ENCODE peak calls at places on chromosome 6, in eight cellular contexts. I is hepatocyte, T is HCT116, E is IMR-90, Y is AG04450, V is PC-3, R is psoas muscle, G is dorsolateral prefrontal cortex. O is an unnamed sample. For H3K27me3, the result is how much of the 10 kb centered on the place peaks cover.

GRCh38 chr6:146770965-146771735 is 172.4 kb downstream of the ADGB start:
- DNase-seq in G (no peak), E (no peak), Y (no peak), V (no peak), T (no peak), R (peak), I (no peak), O (no peak)

GRCh38 chr6:154227862-154228520 is 128.6 kb downstream of the IPCEF1 start:
- DNase-seq in V (no peak), R (no peak), E (no peak), Y (no peak), G (no peak), T (no peak), I (no peak), O (no peak)

GRCh38 chr6:114144887-114145851 is 174.2 kb upstream of the HDAC2 start:
- DNase-seq in V (no peak), E (no peak), I (peak), Y (no peak), G (no peak), T (no peak), R (no peak), O (no peak)

GRCh38 chr6:30319146-30319835 is 7.4 kb upstream of the TRIM39 start:
- DNase-seq in R (no peak), E (peak), Y (no peak), T (no peak), I (no peak), V (no peak), G (no peak), O (no peak)

GRCh38 chr6:54185885-54186284 is 74.6 kb downstream of the MLIP start:
- DNase-seq in R (no peak), Y (no peak), I (no peak), G (no peak), E (no peak), T (no peak), V (peak), O (no peak)

GRCh38 chr6:167817729-167818128 is 9.0 kb upstream of the AFDN start:
- DNase-seq in Y (no peak), I (no peak), T (no peak), R (no peak), V (peak), E (no peak), G (no peak), O (no peak)

GRCh38 chr6:166608819-166609218 is 18.2 kb downstream of the RPS6KA2 start:
- DNase-seq in R (no peak), I (no peak), Y (peak), T (no peak), E (peak), V (no peak), G (no peak), O (no peak)

GRCh38 chr6:71181565-71181964 is 107.0 kb upstream of the OGFRL1 start:
- DNase-seq in Y (peak), T (peak), G (no peak), I (peak), R (no peak), E (peak), V (peak), O (peak)

GRCh38 chr6:90538651-90539050 is 48.2 kb downstream of the MAP3K7 start:
- DNase-seq in V (no peak), G (no peak), I (peak), T (no peak), Y (no peak), E (peak), R (no peak), O (no peak)

GRCh38 chr6:140909156-140909555 is 1223.6 kb upstream of the GJE1 start:
- DNase-seq in T (no peak), I (no peak), G (no peak), E (peak), V (no peak), R (no peak), Y (no peak), O (no peak)

GRCh38 chr6:135064586-135064985 is 10.0 kb upstream of the HBS1L start:
- DNase-seq in G (no peak), E (no peak), R (no peak), Y (no peak), T (no peak), V (no peak), I (no peak), O (no peak)

GRCh38 chr6:28643017-28643740 is 117.5 kb downstream of the GPX5 start:
- DNase-seq in T (peak), E (peak), R (no peak), Y (peak), I (peak), V (peak), G (no peak), O (no peak)

GRCh38 chr6:128725271-128726233 is 157.4 kb upstream of the LAMA2 start:
- DNase-seq in R (no peak), V (peak), I (peak), Y (no peak), T (peak), E (peak), G (no peak), O (no peak)

GRCh38 chr6:74932214-74932923 is 273.5 kb downstream of the COL12A1 start:
- DNase-seq in Y (no peak), V (no peak), R (no peak), I (peak), G (no peak), T (no peak), E (peak), O (no peak)

GRCh38 chr6:32973934-32974333 is 5.5 kb downstream of the BRD2 start:
- DNase-seq in T (no peak), R (no peak), V (peak), G (no peak), Y (no peak), E (peak), I (peak), O (no peak)

GRCh38 chr6:33414592-33415271 is 3.2 kb downstream of the CUTA start:
- DNase-seq in Y (no peak), E (no peak), T (no peak), I (no peak), G (no peak), V (peak), R (no peak), O (no peak)

GRCh38 chr6:28757429-28758045 is 166.2 kb downstream of the TRIM27 start:
- DNase-seq in E (no peak), V (no peak), Y (no peak), R (no peak), I (no peak), G (no peak), T (no peak), O (no peak)

GRCh38 chr6:165920896-165921671 is 246.6 kb downstream of the TBXT start:
- DNase-seq in R (no peak), E (peak), Y (no peak), V (no peak), T (no peak), G (no peak), I (no peak), O (no peak)

GRCh38 chr6:37783831-37784584 is 35.5 kb upstream of the ZFAND3 start:
- DNase-seq in T (no peak), G (peak), E (no peak), V (no peak), Y (no peak), R (peak), I (peak), O (no peak)

GRCh38 chr6:20680697-20681165 is 146.5 kb downstream of the CDKAL1 start:
- DNase-seq in R (no peak), T (no peak), I (no peak), V (no peak), E (peak), Y (no peak), G (no peak), O (no peak)

GRCh38 chr6:32108094-32108627 is 977 bp downstream of the TNXB start:
- DNase-seq in Y (no peak), G (no peak), R (peak), T (no peak), I (peak), V (peak), E (peak), O (no peak)

GRCh38 chr6:144134176-144134575 is 16.1 kb upstream of the STX11 start:
- DNase-seq in V (no peak), I (no peak), Y (no peak), G (no peak), E (peak), T (no peak), R (no peak), O (no peak)

GRCh38 chr6:28940294-28940858 is 16.6 kb upstream of the TRIM27 start:
- DNase-seq in E (no peak), R (no peak), G (no peak), I (peak), Y (no peak), V (peak), T (no peak), O (no peak)

GRCh38 chr6:13261464-13261994 is 66.8 kb downstream of the TBC1D7 start:
- DNase-seq in Y (no peak), E (no peak), T (no peak), V (no peak), R (no peak), I (no peak), G (no peak), O (no peak)

GRCh38 chr6:159691133-159691962 is 1.7 kb downstream of the SOD2 start:
- DNase-seq in G (no peak), I (peak), T (peak), Y (peak), E (peak), V (peak), R (no peak), O (peak)

GRCh38 chr6:22470454-22471368 is 98.7 kb upstream of the HDGFL1 start:
- DNase-seq in I (peak), E (peak), V (peak), Y (no peak), R (no peak), G (no peak), T (no peak), O (no peak)

GRCh38 chr6:16546851-16547250 is 214.4 kb downstream of the ATXN1 start:
- DNase-seq in E (no peak), I (no peak), R (no peak), Y (no peak), G (no peak), T (no peak), V (no peak), O (no peak)

GRCh38 chr6:169121013-169121412 is 132.6 kb downstream of the THBS2 start:
- DNase-seq in R (no peak), G (no peak), T (no peak), V (no peak), E (no peak), Y (no peak), I (no peak), O (no peak)
- TF ChIP-seq CTCF in R (no peak), G (no peak), T (peak), V (no peak), E (no peak), Y (no peak), I (no peak), O (no peak)

GRCh38 chr6:42142118-42142835 is at the start of gene C6orf132:
- DNase-seq in V (peak), Y (no peak), T (no peak), G (no peak), R (no peak), I (peak), E (no peak), O (no peak)
- H3K4me3 ChIP-seq in V (peak), Y (peak), T (peak), G (peak), R (peak), I (peak), E (peak), O (peak)

DNA sequence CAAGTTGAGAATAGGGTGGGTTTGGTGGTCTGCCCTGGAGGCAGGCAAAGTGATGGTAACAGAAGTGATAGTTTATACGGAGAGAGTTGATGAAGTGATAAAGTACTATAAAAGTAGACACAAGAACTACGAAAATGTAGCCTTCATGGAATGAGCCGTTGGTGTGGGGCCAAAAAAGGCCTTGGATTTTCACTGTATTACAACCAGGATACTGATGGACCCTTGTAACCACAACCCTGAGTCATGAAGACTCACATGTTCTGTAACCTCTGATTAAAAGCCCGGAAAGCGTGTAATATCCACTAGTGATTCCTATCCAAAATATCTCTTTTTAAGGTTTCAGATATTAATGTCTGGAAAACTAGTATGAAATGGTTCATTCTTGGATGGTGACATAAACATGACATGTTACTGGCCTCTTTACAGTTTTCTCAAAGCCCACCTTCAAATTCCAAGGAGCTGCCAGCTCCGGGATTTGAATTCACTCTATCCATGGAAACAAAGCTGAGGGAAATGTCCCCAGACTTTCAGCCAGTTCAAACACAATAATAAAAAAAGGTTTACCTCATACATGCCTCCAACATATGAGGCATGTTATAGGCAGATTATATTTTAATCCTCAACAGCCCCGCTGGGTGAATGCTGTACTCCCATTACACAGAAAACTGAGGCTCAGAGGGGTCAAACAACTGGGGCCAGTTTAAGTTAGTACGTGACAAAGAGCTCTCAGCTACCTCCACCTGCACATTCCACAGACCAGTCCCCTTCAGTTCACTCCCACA is 55.4 kb downstream of the MRPL14 start:
- DNase-seq in V (peak), Y (peak), E (peak), G (no peak), T (no peak), I (no peak), R (no peak), O (peak)
- H3K27me3 ChIP-seq in V (under half), Y (under half), E (under half), G (under half), T (under half), I (under half), R (under half), O (under half)

GRCh38 chr6:17912521-17912920 is 74.9 kb downstream of the KIF13A start:
- DNase-seq in V (no peak), T (no peak), Y (no peak), I (no peak), E (no peak), G (no peak), R (no peak), O (no peak)
- TF ChIP-seq CTCF in V (no peak), T (no peak), Y (no peak), I (no peak), E (no peak), G (no peak), R (no peak), O (no peak)

DNA sequence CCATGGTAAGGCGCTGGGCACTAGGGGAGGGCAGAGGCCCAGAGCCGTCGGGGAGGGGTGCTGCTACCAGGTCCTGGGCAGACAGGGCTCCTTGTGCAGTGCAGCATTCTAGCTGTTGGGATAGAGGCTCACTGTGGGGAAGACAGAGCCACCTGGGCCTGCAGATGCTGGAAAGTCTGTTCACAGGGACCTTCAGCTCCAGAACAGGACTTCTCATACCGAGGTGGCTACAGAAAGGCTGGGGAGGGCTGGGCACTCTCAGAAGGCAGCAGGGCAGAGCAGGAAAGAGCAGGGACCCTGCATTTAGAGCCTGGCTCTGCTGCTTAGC is 7.5 kb downstream of the DNPH1 start:
- DNase-seq in I (no peak), T (no peak), G (no peak), R (peak), E (no peak), V (no peak), Y (no peak), O (no peak)
- H3K4me3 ChIP-seq in I (no peak), T (no peak), G (no peak), R (no peak), E (no peak), V (no peak), Y (no peak), O (no peak)

GRCh38 chr6:111087871-111088667 is 766 bp downstream of the SLC16A10 start:
- DNase-seq in V (no peak), I (peak), R (no peak), E (no peak), T (peak), G (no peak), Y (no peak), O (no peak)
- H3K27me3 ChIP-seq in V (under half), I (under half), R (under half), E (half or more), T (under half), G (under half), Y (under half), O (under half)

GRCh38 chr6:119630561-119631192 is 281.1 kb upstream of the MAN1A1 start:
- DNase-seq in Y (no peak), I (no peak), R (no peak), E (no peak), G (no peak), T (no peak), V (no peak), O (no peak)

GRCh38 chr6:119633461-119633860 is 283.9 kb upstream of the MAN1A1 start:
- DNase-seq in G (no peak), V (no peak), I (no peak), E (no peak), T (no peak), Y (no peak), R (no peak), O (no peak)

GRCh38 chr6:119626884-119627619 is 277.5 kb upstream of the MAN1A1 start:
- DNase-seq in V (peak), Y (no peak), R (no peak), E (no peak), I (no peak), T (no peak), G (no peak), O (no peak)

GRCh38 chr6:119627908-119628669 is 278.5 kb upstream of the MAN1A1 start:
- DNase-seq in E (peak), Y (no peak), T (no peak), I (peak), V (peak), G (no peak), R (no peak), O (no peak)

DNA sequence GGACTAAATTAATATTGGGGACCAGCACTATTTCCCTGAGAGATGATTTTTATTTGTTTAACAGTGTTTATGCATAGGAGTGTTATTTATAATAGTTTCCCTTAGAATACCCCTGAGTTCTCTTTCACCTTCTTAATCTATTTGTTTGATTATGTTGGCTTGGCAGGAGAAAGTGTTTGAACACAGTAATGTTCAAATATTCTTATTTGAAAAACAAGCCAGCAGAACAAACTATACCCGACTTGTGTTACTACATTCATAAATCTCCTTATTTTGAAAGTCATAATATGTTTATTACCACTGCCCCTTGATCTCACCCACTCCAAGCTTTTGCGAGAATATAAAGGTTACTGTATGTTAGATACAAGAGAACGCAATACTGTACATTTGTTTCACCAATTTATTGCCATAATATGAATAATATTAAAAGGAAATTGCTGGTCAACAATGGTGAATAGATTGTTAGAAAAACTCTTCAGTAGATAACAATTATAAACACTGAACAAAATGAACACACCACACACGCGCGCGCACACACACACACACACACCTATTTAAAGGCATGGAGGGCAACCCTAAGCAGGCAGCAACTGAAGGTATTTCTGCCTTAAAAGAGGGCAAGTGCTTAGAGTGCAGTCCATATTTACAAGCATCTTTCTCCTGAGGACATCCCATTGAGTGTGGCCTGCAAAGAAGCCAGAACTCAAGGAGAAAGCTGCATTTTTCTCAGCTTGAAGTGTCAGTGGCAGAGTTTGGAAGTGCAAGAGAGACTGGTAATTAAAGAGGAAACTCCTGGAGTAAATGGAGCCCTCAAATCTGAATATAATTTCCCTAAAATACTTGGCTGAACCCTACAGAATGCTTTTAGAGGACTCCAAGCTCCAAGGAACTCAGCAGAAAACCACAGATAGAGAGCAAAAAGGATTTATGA is 279.4 kb upstream of the MAN1A1 start:
- DNase-seq in R (no peak), E (no peak), T (no peak), V (no peak), I (no peak), Y (no peak), G (no peak), O (no peak)
- TF ChIP-seq CTCF in R (no peak), E (no peak), T (peak), V (no peak), I (no peak), Y (no peak), G (no peak), O (no peak)

GRCh38 chr6:1607236-1607556 is 2.5 kb upstream of the FOXC1 start:
- DNase-seq in I (no peak), E (no peak), Y (no peak), R (no peak), T (no peak), V (no peak), G (no peak), O (no peak)

GRCh38 chr6:1606533-1607235 is 3.0 kb upstream of the FOXC1 start:
- DNase-seq in I (no peak), Y (no peak), G (no peak), V (no peak), E (no peak), T (no peak), R (peak), O (no peak)

GRCh38 chr6:1604991-1605821 is 4.5 kb upstream of the FOXC1 start:
- DNase-seq in G (no peak), T (no peak), Y (no peak), V (no peak), E (no peak), I (no peak), R (peak), O (no peak)

GRCh38 chr6:1604347-1604990 is 5.2 kb upstream of the FOXC1 start:
- DNase-seq in G (no peak), E (peak), I (peak), V (peak), T (no peak), Y (no peak), R (peak), O (no peak)

GRCh38 chr6:1605822-1606532 is 3.7 kb upstream of the FOXC1 start:
- DNase-seq in V (no peak), I (no peak), G (no peak), R (peak), T (no peak), E (no peak), Y (no peak), O (no peak)
- H3K4me3 ChIP-seq in V (no peak), I (no peak), G (peak), R (no peak), T (no peak), E (no peak), Y (no peak), O (no peak)

GRCh38 chr6:2503816-2504494 is 246.8 kb downstream of the MYLK4 start:
- DNase-seq in E (peak), T (no peak), Y (no peak), R (no peak), I (no peak), G (no peak), V (peak), O (no peak)
- H3K27me3 ChIP-seq in E (under half), T (under half), Y (under half), R (under half), I (under half), G (under half), V (under half), O (under half)

DNA sequence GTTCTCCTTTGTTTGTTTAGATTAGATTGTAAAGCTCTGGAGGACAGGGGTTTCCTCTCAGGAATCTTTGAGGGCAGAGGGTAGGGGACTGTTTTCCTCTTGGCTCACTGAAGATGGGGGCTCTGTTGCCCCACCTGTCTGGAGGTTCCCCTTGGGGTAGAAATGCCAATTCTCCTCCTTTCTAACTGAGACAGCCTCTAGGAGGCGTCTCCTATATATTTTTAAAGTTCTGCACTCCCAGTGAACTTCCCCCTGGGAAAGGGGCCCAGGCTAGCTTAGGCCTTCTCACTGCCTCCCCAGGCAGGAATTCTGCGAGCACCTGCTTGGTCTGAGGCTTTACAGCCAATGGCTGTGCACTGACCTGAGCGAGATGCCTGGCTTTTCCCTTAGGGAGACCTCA is 24.8 kb upstream of the SRF start:
- DNase-seq in E (no peak), T (no peak), I (no peak), Y (no peak), G (no peak), R (no peak), V (no peak), O (no peak)
- TF ChIP-seq CTCF in E (no peak), T (no peak), I (no peak), Y (no peak), G (no peak), R (no peak), V (no peak), O (no peak)

O was measured in BJ.